ENCODE peak calls at places on chromosomes 11 and 22, in ten cellular contexts. X, Y, S, J, K, N, F, T, M and A are unnamed samples.

GRCh38 chr22:37626556-37627075 is 12.9 kb upstream of the SH3BP1 start:
- DNase-seq in K (peak), M (no peak), N (no peak), Y (no peak), T (no peak), X (no peak), J (no peak), F (no peak), S (no peak), A (no peak)

GRCh38 chr11:78020248-78020647 is 2.8 kb downstream of the KCTD14 start:
- DNase-seq in X (no peak), K (no peak), J (no peak), S (no peak), T (no peak), N (no peak), Y (no peak), F (no peak), M (no peak), A (no peak)

GRCh38 chr11:125398994-125399638 is 96.9 kb downstream of the FEZ1 start:
- DNase-seq in K (no peak), S (no peak), Y (no peak), X (no peak), N (no peak), M (no peak), T (no peak), F (no peak), J (no peak), A (no peak)

GRCh38 chr11:76172583-76172982 is 33.7 kb downstream of the WNT11 start:
- DNase-seq in S (no peak), X (no peak), N (no peak), Y (no peak), T (no peak), J (no peak), F (no peak), K (no peak), M (no peak), A (no peak)

GRCh38 chr11:105219269-105219668 is 79.7 kb upstream of the CARD18 start:
- DNase-seq in Y (no peak), K (no peak), S (no peak), X (no peak), N (no peak), M (no peak), J (no peak), F (no peak), T (no peak), A (no peak)

GRCh38 chr11:128174465-128175101 is 412.8 kb downstream of the ETS1 start:
- DNase-seq in K (no peak), X (no peak), J (no peak), S (no peak), T (no peak), Y (no peak), N (no peak), F (no peak), M (peak), A (no peak)

GRCh38 chr11:7759010-7759409 is 37.7 kb downstream of the OR5P2 start:
- DNase-seq in F (no peak), N (no peak), J (no peak), K (no peak), Y (no peak), X (no peak), T (no peak), S (no peak), M (no peak), A (no peak)

GRCh38 chr22:30285176-30285845 is 4.0 kb downstream of the CASTOR1 start:
- DNase-seq in K (no peak), J (no peak), M (no peak), Y (no peak), S (no peak), T (no peak), F (no peak), N (no peak), X (no peak), A (no peak)

GRCh38 chr22:20571531-20572007 is 64.2 kb downstream of the MED15 start:
- DNase-seq in S (peak), J (peak), Y (no peak), X (no peak), F (peak), N (peak), K (peak), M (peak), T (no peak), A (peak)

GRCh38 chr11:46857666-46858065 is 11.6 kb upstream of the CKAP5 start:
- DNase-seq in T (no peak), J (no peak), K (no peak), X (no peak), F (no peak), M (no peak), S (no peak), N (no peak), Y (no peak), A (no peak)

GRCh38 chr11:119336744-119337469 is 2.6 kb downstream of the RNF26 start:
- DNase-seq in K (no peak), M (no peak), N (no peak), F (no peak), Y (no peak), T (no peak), J (no peak), S (no peak), X (no peak), A (no peak)

GRCh38 chr11:130457909-130458729 is 9.7 kb downstream of the ADAMTS15 start:
- DNase-seq in F (peak), T (no peak), N (peak), X (no peak), Y (no peak), J (no peak), K (no peak), S (no peak), M (no peak), A (no peak)

GRCh38 chr11:91085985-91086384 is 863.1 kb upstream of the CHORDC1 start:
- DNase-seq in M (peak), S (no peak), X (no peak), J (no peak), K (no peak), Y (no peak), T (no peak), N (peak), F (no peak), A (peak)

GRCh38 chr11:69350596-69350995 is 56.6 kb downstream of the MYEOV start:
- DNase-seq in X (no peak), K (no peak), S (no peak), Y (no peak), N (no peak), M (no peak), J (no peak), T (no peak), F (no peak), A (no peak)

GRCh38 chr11:31817054-31817620 is 6.0 kb upstream of the PAX6 start:
- DNase-seq in X (no peak), S (no peak), J (no peak), T (no peak), Y (no peak), K (no peak), M (no peak), F (no peak), N (no peak), A (no peak)

GRCh38 chr11:2788751-2789140 is 89.0 kb upstream of the KCNQ1OT1 start:
- DNase-seq in S (peak), T (no peak), N (no peak), M (no peak), Y (no peak), J (no peak), K (peak), F (peak), X (no peak), A (no peak)

GRCh38 chr11:108593214-108593909 is at the start of gene EXPH5:
- DNase-seq in N (peak), Y (peak), J (peak), S (peak), M (peak), K (peak), T (no peak), X (peak), F (peak), A (peak)

GRCh38 chr22:32850591-32851517 is 49.3 kb downstream of the TIMP3 start:
- DNase-seq in K (peak), Y (peak), T (no peak), F (peak), S (peak), J (no peak), N (no peak), X (no peak), M (peak), A (no peak)

GRCh38 chr11:100624346-100624745 is 62.7 kb upstream of the ARHGAP42 start:
- DNase-seq in T (no peak), M (no peak), X (no peak), N (peak), Y (no peak), K (no peak), S (no peak), J (no peak), F (no peak), A (no peak)

GRCh38 chr22:39360674-39361413 is 11.1 kb downstream of the SYNGR1 start:
- DNase-seq in Y (no peak), M (no peak), K (no peak), X (no peak), S (peak), F (no peak), N (peak), T (no peak), J (no peak), A (peak)

GRCh38 chr22:39362271-39362670 is 12.5 kb downstream of the SYNGR1 start:
- DNase-seq in Y (peak), F (no peak), M (no peak), X (no peak), N (no peak), T (no peak), S (no peak), K (no peak), J (no peak), A (no peak)

GRCh38 chr22:39360242-39360641 is 10.5 kb downstream of the SYNGR1 start:
- DNase-seq in X (no peak), S (no peak), M (no peak), Y (no peak), F (no peak), K (no peak), J (no peak), N (no peak), T (no peak), A (no peak)

GRCh38 chr22:39362932-39363331 is 13.1 kb downstream of the SYNGR1 start:
- DNase-seq in K (no peak), M (no peak), S (no peak), Y (no peak), J (no peak), T (no peak), F (no peak), N (no peak), X (no peak), A (no peak)

DNA sequence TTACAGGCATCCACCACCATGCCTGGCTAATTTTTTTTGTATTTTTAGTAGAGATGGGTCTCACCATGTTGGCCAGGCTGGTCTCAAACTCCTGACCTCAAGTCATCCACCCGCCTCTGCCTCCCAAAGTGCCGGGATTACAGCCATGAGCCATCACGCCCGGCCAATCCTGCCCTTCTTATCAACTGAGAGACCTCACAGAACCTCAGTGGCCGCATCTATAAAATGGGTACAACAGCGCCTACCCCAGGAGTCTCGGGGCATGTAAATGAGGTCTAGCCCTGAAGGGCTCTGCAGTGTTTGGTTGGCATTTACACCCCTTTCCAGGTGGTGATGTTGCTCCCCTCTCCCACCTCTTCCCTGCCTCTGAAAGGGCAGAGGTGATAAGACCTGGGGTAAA is 11.7 kb downstream of the SYNGR1 start:
- DNase-seq in M (no peak), N (no peak), X (no peak), K (no peak), S (no peak), Y (no peak), T (no peak), F (no peak), J (no peak), A (no peak)
- TF ChIP-seq CTCF in M (no peak), N (no peak), X (no peak), K (no peak), S (no peak), Y (no peak), T (no peak), F (no peak), J (no peak), A (no peak)

GRCh38 chr11:15848769-15849168 is 507.6 kb downstream of the SOX6 start:
- DNase-seq in T (no peak), K (no peak), M (no peak), J (no peak), S (no peak), Y (no peak), X (no peak), N (no peak), F (no peak), A (no peak)

GRCh38 chr11:15849265-15849664 is 507.1 kb downstream of the SOX6 start:
- DNase-seq in K (no peak), M (no peak), J (no peak), F (no peak), T (no peak), N (no peak), X (no peak), S (no peak), Y (no peak), A (no peak)

GRCh38 chr11:15850992-15851615 is 505.2 kb downstream of the SOX6 start:
- DNase-seq in F (no peak), X (no peak), K (no peak), J (no peak), N (no peak), S (no peak), M (no peak), Y (no peak), T (no peak), A (no peak)

GRCh38 chr11:15854245-15854644 is 502.1 kb downstream of the SOX6 start:
- DNase-seq in Y (no peak), K (no peak), N (no peak), T (no peak), S (no peak), J (no peak), F (no peak), X (no peak), M (no peak), A (no peak)

DNA sequence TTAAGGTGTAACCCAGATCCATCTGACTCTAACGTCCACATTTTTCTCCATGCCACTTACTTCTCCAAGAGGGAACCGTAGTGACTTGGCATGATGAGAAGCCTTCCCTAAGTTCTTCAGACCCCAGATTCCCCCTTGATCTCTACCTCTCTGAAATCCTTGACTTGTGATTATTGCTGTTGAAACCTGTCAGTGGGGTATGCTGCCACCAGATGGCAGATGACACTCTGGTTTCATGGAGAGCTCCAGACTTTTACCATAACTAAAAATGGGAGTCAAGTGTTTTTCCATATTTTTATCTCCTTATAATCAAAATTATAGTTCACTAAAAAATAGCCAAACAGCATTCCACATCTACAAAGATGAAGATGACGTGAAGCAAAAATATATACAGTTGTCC is 504.2 kb downstream of the SOX6 start:
- DNase-seq in S (peak), F (no peak), Y (no peak), X (no peak), N (peak), J (no peak), M (peak), T (no peak), K (peak), A (peak)
- TF ChIP-seq CTCF in S (no peak), F (peak), Y (peak), X (peak), N (peak), J (no peak), M (peak), T (peak), K (peak), A (peak)

GRCh38 chr11:61429346-61429690 is 457 bp downstream of the CPSF7 start:
- DNase-seq in J (peak), S (peak), N (peak), K (peak), F (peak), T (peak), Y (peak), M (peak), X (peak), A (peak)
- TF ChIP-seq CTCF in J (no peak), S (no peak), N (no peak), K (peak), F (peak), T (no peak), Y (no peak), M (no peak), X (no peak), A (no peak)

DNA sequence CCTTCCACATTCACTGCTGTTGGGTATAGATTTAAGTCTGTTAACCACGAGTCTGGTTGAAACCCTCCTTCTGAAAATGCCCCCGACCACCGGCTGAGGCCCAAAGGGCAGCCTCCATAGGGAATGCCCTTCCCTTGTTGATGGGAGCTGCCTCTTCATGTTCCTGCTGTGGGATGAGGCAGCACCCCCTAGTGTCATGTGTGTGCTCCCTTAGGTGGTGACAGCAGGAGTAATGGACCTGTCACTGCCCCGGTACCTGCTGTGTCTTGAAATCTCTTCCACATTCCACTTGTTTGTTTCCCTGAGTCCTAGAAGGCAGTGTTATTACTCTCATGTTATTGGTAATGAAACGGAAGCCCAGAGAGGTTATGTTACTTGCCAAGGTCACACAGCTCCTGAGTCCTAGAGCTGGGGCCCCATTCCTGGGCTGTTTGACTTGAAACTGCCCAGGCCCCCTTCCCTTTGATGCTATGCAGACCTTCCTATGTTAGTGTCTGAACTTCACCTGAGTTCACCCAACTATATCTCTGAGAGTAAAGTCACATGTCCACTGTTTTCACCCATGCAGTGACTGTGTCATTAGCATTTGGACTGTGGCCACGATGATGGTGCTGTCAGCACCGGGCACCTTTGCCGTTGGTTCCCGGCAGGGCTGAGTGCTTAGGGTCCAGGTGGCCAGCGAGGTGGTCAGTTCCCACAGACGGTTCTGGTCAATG is 234.3 kb downstream of the TBC1D22A start:
- DNase-seq in Y (no peak), K (no peak), J (no peak), F (no peak), N (peak), T (no peak), X (no peak), M (no peak), S (peak), A (peak)
- TF ChIP-seq CTCF in Y (no peak), K (no peak), J (no peak), F (peak), N (peak), T (no peak), X (no peak), M (peak), S (no peak), A (peak)